ENCODE peak calls at places on chromosomes 11 and 22, in eight cellular contexts. Y is activated naive CD4-positive, alpha-beta T cell treated with Interleukin-2 at 50 U/mL for 16 hours; C is CD8-positive, alpha-beta T cell; N is left ventricle myocardium inferior; B is HS-27A; T is progenitor cell of endocrine pancreas; M is NCI-H510A treated with DMSO at 0.1 percent for 48 hours; Z is fibroblast of pulmonary artery. A is an unnamed sample.

GRCh38 chr11:8871283-8871775 is 39.7 kb upstream of the AKIP1 start:
- DNase-seq in Z (peak), C (no peak), T (no peak), M (peak), Y (no peak), N (peak), B (peak), A (peak)

GRCh38 chr11:76724162-76724768 is 53.7 kb upstream of the LRRC32 start:
- DNase-seq in Z (no peak), T (peak), N (no peak), M (no peak), B (no peak), Y (no peak), C (no peak), A (peak)

GRCh38 chr11:70468256-70469230 is 70.2 kb downstream of the CTTN start:
- DNase-seq in C (no peak), Z (no peak), Y (no peak), B (no peak), N (no peak), M (peak), T (no peak), A (no peak)

GRCh38 chr11:128502736-128503135 is 84.6 kb downstream of the ETS1 start:
- DNase-seq in Z (peak), T (no peak), B (no peak), N (no peak), M (no peak), C (no peak), Y (no peak), A (no peak)

GRCh38 chr22:35604671-35605457 is 12.3 kb downstream of the MB start:
- DNase-seq in N (no peak), Z (peak), T (no peak), C (no peak), B (no peak), Y (peak), M (no peak), A (no peak)

GRCh38 chr11:101618691-101619090 is 34.9 kb upstream of the TRPC6 start:
- DNase-seq in N (no peak), C (no peak), Y (no peak), M (no peak), T (no peak), B (peak), Z (peak), A (no peak)

GRCh38 chr22:22911327-22912134 is 23.9 kb downstream of the IGLL5 start:
- DNase-seq in Y (no peak), C (no peak), B (no peak), M (no peak), N (no peak), T (no peak), Z (no peak), A (no peak)

GRCh38 chr11:66100272-66101037 is 30.4 kb downstream of the PACS1 start:
- DNase-seq in B (no peak), C (peak), M (peak), T (no peak), Z (peak), Y (peak), N (peak), A (no peak)

GRCh38 chr11:131471976-131472375 is 101.6 kb downstream of the NTM start:
- DNase-seq in M (no peak), B (no peak), T (no peak), Z (no peak), C (no peak), Y (no peak), N (no peak), A (no peak)

GRCh38 chr11:72624496-72625201 is 49.6 kb downstream of the PDE2A start:
- DNase-seq in B (no peak), C (no peak), Y (no peak), Z (no peak), M (no peak), N (peak), T (no peak), A (no peak)

GRCh38 chr11:117907276-117908110 is 21.7 kb downstream of the TMPRSS13 start:
- DNase-seq in C (peak), Y (peak), T (peak), Z (peak), N (peak), M (peak), B (peak), A (peak)

GRCh38 chr11:125569913-125570621 is 790 bp downstream of the EI24 start:
- DNase-seq in B (no peak), Y (peak), Z (no peak), N (no peak), M (peak), C (no peak), T (no peak), A (no peak)

GRCh38 chr11:2815762-2816496 is 69.6 kb downstream of the CDKN1C start:
- DNase-seq in Y (no peak), N (peak), B (no peak), Z (no peak), T (no peak), M (no peak), C (no peak), A (no peak)

GRCh38 chr22:27632451-27633295 is 168.9 kb downstream of the MN1 start:
- DNase-seq in N (peak), T (no peak), C (no peak), Z (no peak), B (no peak), M (peak), Y (no peak), A (no peak)

GRCh38 chr11:33021937-33022336 is 6.3 kb downstream of the DEPDC7 start:
- DNase-seq in Y (no peak), N (no peak), C (no peak), T (no peak), Z (no peak), B (no peak), M (no peak), A (no peak)

GRCh38 chr22:49853981-49854791 is 542 bp downstream of the ZBED4 start:
- DNase-seq in Y (peak), C (no peak), T (no peak), M (no peak), N (no peak), B (no peak), Z (peak), A (peak)

GRCh38 chr22:42385691-42386090 is 46.5 kb downstream of the NFAM1 start:
- DNase-seq in T (no peak), N (no peak), M (no peak), Z (no peak), B (no peak), Y (no peak), C (no peak), A (no peak)

GRCh38 chr11:114141863-114142590 is 82.5 kb downstream of the ZBTB16 start:
- DNase-seq in T (no peak), Y (no peak), M (no peak), B (no peak), N (no peak), Z (no peak), C (no peak), A (no peak)

GRCh38 chr22:27578937-27579617 is 222.5 kb downstream of the MN1 start:
- DNase-seq in Z (peak), N (no peak), B (no peak), Y (no peak), C (no peak), M (no peak), T (no peak), A (no peak)

GRCh38 chr22:29073618-29074275 is 912 bp downstream of the KREMEN1 start:
- DNase-seq in C (no peak), M (no peak), T (peak), Y (peak), B (no peak), N (peak), Z (no peak), A (peak)

GRCh38 chr11:77821349-77821851 is 456 bp downstream of the AAMDC start:
- DNase-seq in Y (peak), C (no peak), N (peak), B (peak), T (no peak), Z (peak), M (no peak), A (no peak)

GRCh38 chr22:43884600-43885318 is 7.1 kb downstream of the PNPLA5 start:
- DNase-seq in C (no peak), N (peak), T (peak), M (peak), B (no peak), Z (peak), Y (peak), A (peak)

GRCh38 chr11:109486129-109486528 is 64.1 kb downstream of the C11orf87 start:
- DNase-seq in C (no peak), M (peak), T (no peak), Z (no peak), N (no peak), Y (no peak), B (no peak), A (no peak)

GRCh38 chr22:44620841-44621382 is 81.1 kb upstream of the PRR5 start:
- DNase-seq in B (no peak), M (no peak), Z (no peak), N (no peak), C (no peak), T (no peak), Y (no peak), A (no peak)

GRCh38 chr11:61294717-61295595 is at the start of gene VWCE:
- DNase-seq in Y (peak), B (no peak), Z (peak), C (peak), M (peak), T (peak), N (peak), A (peak)

GRCh38 chr11:124882339-124883071 is 15.2 kb downstream of the ROBO4 start:
- DNase-seq in Y (no peak), N (no peak), B (no peak), C (no peak), Z (peak), M (no peak), T (no peak), A (no peak)

GRCh38 chr11:120547871-120548681 is 36.5 kb downstream of the GRIK4 start:
- DNase-seq in M (no peak), C (no peak), Y (no peak), T (no peak), Z (peak), B (peak), N (peak), A (no peak)

GRCh38 chr22:31148953-31149627 is 8.8 kb upstream of the PLA2G3 start:
- DNase-seq in T (peak), M (peak), N (peak), C (no peak), Y (peak), B (no peak), Z (peak), A (peak)

GRCh38 chr11:15896026-15896425 is 460.3 kb downstream of the SOX6 start:
- DNase-seq in T (no peak), M (no peak), Z (no peak), B (no peak), C (no peak), Y (no peak), N (no peak), A (no peak)

GRCh38 chr11:1298695-1299492 is 10.5 kb downstream of the TOLLIP start:
- DNase-seq in Z (peak), C (no peak), T (no peak), B (no peak), Y (no peak), M (peak), N (peak), A (no peak)

GRCh38 chr11:65488273-65489058 is 10.4 kb upstream of the MALAT1 start:
- DNase-seq in N (no peak), Z (peak), M (no peak), C (no peak), T (no peak), B (peak), Y (no peak), A (no peak)

GRCh38 chr11:117829369-117829725 is 4.8 kb upstream of the FXYD2 start:
- DNase-seq in Z (no peak), B (no peak), N (no peak), Y (no peak), C (no peak), T (no peak), M (no peak), A (no peak)

GRCh38 chr22:27170491-27170890 is 513.1 kb downstream of the MIAT start:
- DNase-seq in C (no peak), Z (peak), N (no peak), T (no peak), Y (no peak), M (no peak), B (peak), A (no peak)

GRCh38 chr11:36258730-36259360 is 30.4 kb downstream of the COMMD9 start:
- DNase-seq in C (no peak), T (peak), B (no peak), M (peak), Y (no peak), Z (peak), N (peak), A (peak)

GRCh38 chr22:20080445-20080775 is 369 bp downstream of the DGCR8 start:
- DNase-seq in N (peak), B (no peak), C (peak), Y (peak), T (peak), Z (peak), M (peak), A (peak)

GRCh38 chr22:25643232-25644000 is 78.9 kb downstream of the GRK3 start:
- DNase-seq in C (no peak), N (no peak), Z (no peak), M (peak), B (no peak), Y (no peak), T (no peak), A (no peak)

GRCh38 chr22:49513358-49513851 is 314.3 kb downstream of the BRD1 start:
- DNase-seq in Z (no peak), T (no peak), M (no peak), B (no peak), Y (no peak), C (no peak), N (no peak), A (no peak)

A was measured in neural crest cell.